ENCODE peak calls at places on chromosomes 5 and 9, in four cellular contexts. V is lower lobe of right lung, L is upper lobe of left lung, C is ovary. Q is an unnamed sample.

GRCh38 chr5:37668524-37669047 is 171.3 kb downstream of the GDNF start:
- DNase-seq in C (no peak), L (peak), V (peak), Q (no peak)

GRCh38 chr5:150077060-150077459 is 9.3 kb downstream of the CSF1R start:
- DNase-seq in L (no peak), V (no peak), C (no peak), Q (no peak)

GRCh38 chr5:58040851-58041250 is 419.0 kb downstream of the PLK2 start:
- DNase-seq in L (no peak), V (no peak), C (no peak), Q (no peak)

GRCh38 chr9:75775966-75776691 is 114.3 kb upstream of the PCSK5 start:
- DNase-seq in V (no peak), L (no peak), C (no peak), Q (no peak)

GRCh38 chr9:137989156-137989555 is 111.6 kb downstream of the CACNA1B start:
- DNase-seq in C (no peak), V (no peak), L (no peak), Q (peak)

GRCh38 chr5:52065182-52065581 is 681.9 kb downstream of the ISL1 start:
- DNase-seq in C (no peak), V (no peak), L (no peak), Q (no peak)

GRCh38 chr5:149338364-149338763 is 6.9 kb upstream of the GRPEL2 start:
- DNase-seq in V (no peak), L (no peak), C (no peak), Q (no peak)

GRCh38 chr9:1460143-1460769 is 410.1 kb downstream of the DMRT2 start:
- DNase-seq in L (no peak), V (no peak), C (no peak), Q (peak)

GRCh38 chr5:158410976-158411375 is 552.0 kb upstream of the CLINT1 start:
- DNase-seq in V (no peak), L (no peak), C (no peak), Q (no peak)

GRCh38 chr5:142059304-142059940 is 46.6 kb upstream of the GNPDA1 start:
- DNase-seq in L (no peak), C (no peak), V (no peak), Q (no peak)

GRCh38 chr5:18112066-18112465 is 477.8 kb downstream of the TAF11L14 start:
- DNase-seq in L (no peak), V (no peak), C (no peak), Q (no peak)

GRCh38 chr5:96220610-96221390 is 212.2 kb downstream of the PCSK1 start:
- DNase-seq in C (no peak), L (no peak), V (no peak), Q (no peak)

GRCh38 chr5:54902817-54903473 is 82.4 kb downstream of the ESM1 start:
- DNase-seq in C (no peak), V (no peak), L (no peak), Q (peak)

GRCh38 chr5:87400305-87400899 is 12.3 kb downstream of the CCNH start:
- DNase-seq in L (no peak), C (no peak), V (no peak), Q (peak)

GRCh38 chr5:177402271-177403043 is 2.0 kb upstream of the PFN3 start:
- DNase-seq in V (peak), C (peak), L (peak), Q (no peak)

GRCh38 chr9:109232449-109232848 is 65.4 kb upstream of the FRRS1L start:
- DNase-seq in L (no peak), C (no peak), V (no peak), Q (no peak)

GRCh38 chr5:68872088-68872842 is 221.5 kb upstream of the SLC30A5 start:
- DNase-seq in C (no peak), L (no peak), V (no peak), Q (no peak)

GRCh38 chr9:133106511-133107244 is 14.4 kb downstream of the RALGDS start:
- DNase-seq in V (peak), C (peak), L (peak), Q (no peak)

GRCh38 chr5:82388186-82388585 is 110.0 kb upstream of the RPS23 start:
- DNase-seq in V (no peak), L (no peak), C (no peak), Q (no peak)

GRCh38 chr5:178199581-178200434 is 4.5 kb upstream of the HNRNPAB start:
- DNase-seq in L (no peak), V (no peak), C (no peak), Q (no peak)

GRCh38 chr9:98254236-98255063 is 999 bp downstream of the TBC1D2 start:
- DNase-seq in C (no peak), L (no peak), V (no peak), Q (no peak)

GRCh38 chr9:119441832-119442231 is 72.6 kb upstream of the BRINP1 start:
- DNase-seq in L (no peak), V (no peak), C (no peak), Q (no peak)

GRCh38 chr9:119436261-119436660 is 67.0 kb upstream of the BRINP1 start:
- DNase-seq in C (no peak), V (no peak), L (no peak), Q (no peak)

GRCh38 chr9:119443179-119443578 is 73.9 kb upstream of the BRINP1 start:
- DNase-seq in L (no peak), V (no peak), C (no peak), Q (no peak)

GRCh38 chr9:119441338-119441737 is 72.1 kb upstream of the BRINP1 start:
- DNase-seq in C (no peak), V (no peak), L (no peak), Q (no peak)
- H3K4me3 ChIP-seq in C (no peak), V (no peak), L (no peak), Q (no peak)

GRCh38 chr9:103799959-103800358 is 294.1 kb upstream of the SMC2 start:
- DNase-seq in C (no peak), L (no peak), V (no peak), Q (peak)

GRCh38 chr9:103804077-103804735 is 289.9 kb upstream of the SMC2 start:
- DNase-seq in L (no peak), C (no peak), V (no peak), Q (no peak)

GRCh38 chr9:103802068-103802467 is 292.0 kb upstream of the SMC2 start:
- DNase-seq in L (no peak), V (no peak), C (no peak), Q (no peak)

GRCh38 chr9:103803245-103803644 is 290.9 kb upstream of the SMC2 start:
- DNase-seq in C (no peak), L (no peak), V (no peak), Q (no peak)

DNA sequence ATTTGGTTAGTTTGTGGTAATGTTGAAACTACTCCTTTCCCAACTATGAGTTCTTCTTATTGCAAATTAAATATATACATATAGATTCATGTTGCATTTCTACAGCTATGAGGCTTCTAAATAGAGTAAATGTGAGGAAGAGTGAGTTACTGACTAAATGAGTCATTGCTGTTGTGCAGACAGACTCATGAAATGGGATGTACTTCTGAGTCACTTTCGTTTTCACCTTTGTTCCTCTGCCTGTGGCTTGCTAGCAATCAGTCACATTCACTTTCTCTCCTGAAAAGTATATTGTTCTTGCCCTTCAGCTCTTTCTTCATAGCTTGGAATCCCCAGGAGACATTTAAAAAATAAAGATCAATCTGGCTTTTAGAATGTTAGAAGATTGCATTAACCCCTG is 295.5 kb upstream of the SMC2 start:
- DNase-seq in L (no peak), C (no peak), V (no peak), Q (peak)
- H3K4me3 ChIP-seq in L (no peak), C (no peak), V (no peak), Q (no peak)

GRCh38 chr5:83470516-83470915 is 1.0 kb upstream of the VCAN start:
- DNase-seq in L (no peak), C (no peak), V (no peak), Q (no peak)
- H3K4me3 ChIP-seq in L (no peak), C (no peak), V (no peak), Q (no peak)

GRCh38 chr5:61162832-61163567 is 732 bp upstream of the SMIM15 start:
- DNase-seq in V (no peak), C (no peak), L (peak), Q (no peak)

GRCh38 chr5:61160497-61160896 is 1.8 kb downstream of the SMIM15 start:
- DNase-seq in C (no peak), L (no peak), V (no peak), Q (no peak)

GRCh38 chr5:61167382-61167781 is 5.1 kb upstream of the SMIM15 start:
- DNase-seq in V (no peak), L (no peak), C (no peak), Q (no peak)

GRCh38 chr5:61162010-61162831 is at the start of gene SMIM15:
- DNase-seq in V (peak), C (peak), L (peak), Q (peak)

GRCh38 chr5:61163905-61164304 is 1.6 kb upstream of the SMIM15 start:
- DNase-seq in C (no peak), V (no peak), L (no peak), Q (no peak)
- H3K4me3 ChIP-seq in C (no peak), V (peak), L (no peak), Q (no peak)

DNA sequence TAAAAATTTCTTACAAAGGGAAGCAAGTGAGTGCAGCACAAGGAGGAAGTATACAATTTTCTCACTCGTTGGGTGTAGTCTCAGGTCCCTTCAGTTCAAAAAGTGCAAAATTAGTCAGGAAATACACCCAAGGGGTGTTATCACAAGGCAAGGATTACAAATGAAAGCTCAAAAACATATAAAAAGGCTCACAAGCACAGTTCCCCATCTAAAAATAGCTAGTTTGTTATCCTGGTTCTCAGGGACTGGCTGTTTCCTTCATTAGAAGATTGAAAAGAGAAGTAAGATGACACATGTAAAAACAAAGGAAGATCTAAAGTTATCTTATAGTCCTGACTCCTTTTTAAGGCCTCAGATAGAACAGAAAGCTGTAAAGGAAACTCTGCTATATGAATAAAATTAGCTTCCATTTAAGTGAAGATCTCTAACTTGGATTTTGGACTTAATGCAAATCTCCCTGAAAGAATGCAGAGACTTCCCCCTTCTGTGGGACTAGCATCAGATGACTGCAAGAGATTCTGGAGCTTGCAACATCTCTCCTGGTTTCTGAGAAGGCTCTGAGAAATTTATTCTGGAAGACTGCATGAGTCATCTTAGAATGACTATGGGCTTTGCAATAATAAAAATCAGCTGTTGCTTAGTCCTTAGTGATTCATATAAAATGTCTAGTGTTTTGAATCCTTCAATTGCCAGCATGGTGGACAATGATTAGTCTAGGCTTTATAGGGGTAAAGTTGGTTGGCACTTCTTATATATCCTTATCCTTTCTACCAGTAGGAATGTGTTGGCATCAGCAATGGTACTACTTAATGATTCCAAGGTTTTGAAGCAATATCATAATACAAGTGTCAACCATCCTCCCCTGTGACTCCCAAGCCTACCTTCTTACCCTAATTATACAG is 25.4 kb downstream of the DAB2 start:
- DNase-seq in L (peak), C (no peak), V (no peak), Q (no peak)
- H3K4me3 ChIP-seq in L (no peak), C (no peak), V (no peak), Q (no peak)

DNA sequence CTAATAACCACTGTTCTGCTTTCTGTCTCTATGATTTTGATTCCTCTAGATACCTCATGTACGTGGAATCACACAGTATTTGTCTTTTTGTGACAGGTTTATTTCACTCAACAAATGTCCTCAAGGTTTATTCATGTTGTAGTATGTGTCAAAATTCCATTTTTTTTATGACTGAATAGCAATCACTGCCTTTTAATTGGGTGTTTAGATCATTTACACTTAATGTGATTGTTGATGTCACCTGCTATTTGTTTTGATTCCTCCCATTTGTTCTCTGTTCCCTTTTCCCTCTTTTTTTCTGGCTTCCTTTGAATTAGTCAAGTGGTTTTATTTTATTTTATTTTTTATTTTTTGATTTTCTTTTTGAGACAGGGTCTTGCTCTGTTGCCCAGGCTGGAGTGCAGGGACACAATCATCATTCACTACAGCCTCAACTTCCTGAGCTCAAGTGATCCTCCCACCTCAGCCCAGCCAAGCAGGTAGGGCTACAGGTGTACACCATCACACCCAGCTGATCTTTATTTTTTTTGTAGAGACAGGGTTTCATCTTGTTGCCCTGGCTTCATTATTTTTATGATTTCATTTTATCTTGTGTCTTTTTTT is 41.6 kb downstream of the LHX3 start:
- DNase-seq in C (no peak), V (no peak), L (no peak), Q (no peak)
- H3K4me3 ChIP-seq in C (no peak), V (no peak), L (no peak), Q (no peak)

GRCh38 chr9:104009853-104010252 is 84.3 kb upstream of the SMC2 start:
- DNase-seq in V (no peak), C (no peak), L (no peak), Q (no peak)
- H3K4me3 ChIP-seq in V (no peak), C (no peak), L (no peak), Q (no peak)

DNA sequence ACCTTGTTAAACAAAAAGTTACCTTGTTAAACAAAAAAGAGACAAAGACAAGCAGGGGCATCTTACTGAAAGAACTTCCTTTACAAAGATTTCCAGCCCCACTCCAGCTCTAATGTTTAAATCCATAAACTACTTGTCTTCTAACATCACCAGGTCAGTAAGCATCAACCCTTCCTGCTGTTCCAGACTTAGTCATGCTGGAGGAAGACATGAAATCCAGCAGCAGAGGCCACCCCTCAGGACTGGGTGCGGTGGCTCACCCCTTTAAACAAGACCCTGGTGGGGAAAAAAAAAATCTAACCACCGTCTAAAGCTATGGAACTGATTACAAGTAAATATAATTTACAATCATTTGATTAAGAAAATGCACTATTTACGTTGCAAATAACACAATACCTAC is 9.1 kb downstream of the PDCL start:
- DNase-seq in L (no peak), C (no peak), V (no peak), Q (no peak)
- H3K4me3 ChIP-seq in L (no peak), C (no peak), V (no peak), Q (no peak)

GRCh38 chr9:89317282-89317681 is 1.0 kb upstream of the SECISBP2 start:
- DNase-seq in C (no peak), V (no peak), L (no peak), Q (no peak)

GRCh38 chr9:89312154-89312616 is 1.2 kb downstream of the CKS2 start:
- DNase-seq in C (no peak), V (no peak), L (no peak), Q (no peak)

GRCh38 chr9:89315482-89315881 is 2.8 kb upstream of the SECISBP2 start:
- DNase-seq in L (no peak), C (no peak), V (no peak), Q (no peak)

GRCh38 chr9:89313842-89314241 is 2.8 kb downstream of the CKS2 start:
- DNase-seq in V (no peak), L (no peak), C (no peak), Q (no peak)

GRCh38 chr9:89314955-89315354 is 3.3 kb upstream of the SECISBP2 start:
- DNase-seq in C (no peak), L (no peak), V (no peak), Q (no peak)
- H3K4me3 ChIP-seq in C (no peak), L (no peak), V (no peak), Q (no peak)